ENCODE peak calls at places on chromosomes 4 and X, in ten cellular contexts. Q, L, Y, D, V, A, M, C, R and N are unnamed samples.

GRCh38 chrX:129980043-129980442 is 2.4 kb upstream of the BCORL1 start:
- DNase-seq in Q (peak), L (no peak), Y (no peak), D (no peak), V (no peak), A (peak), M (peak), C (peak), R (no peak), N (no peak)

GRCh38 chr4:76016383-76016782 is 6.9 kb downstream of the CXCL10 start:
- DNase-seq in Q (no peak), L (no peak), Y (no peak), D (no peak), V (no peak), A (no peak), M (no peak), C (no peak), R (peak), N (no peak)

GRCh38 chr4:152679414-152680281 is at the start of gene TMEM154:
- DNase-seq in Q (peak), L (no peak), Y (no peak), D (no peak), V (no peak), A (peak), M (peak), C (peak), R (no peak), N (peak)

GRCh38 chr4:5203309-5203708 is 152.0 kb downstream of the STK32B start:
- DNase-seq in Q (no peak), L (no peak), Y (no peak), D (no peak), V (no peak), A (no peak), M (no peak), C (no peak), R (no peak), N (no peak)

GRCh38 chr4:53576676-53577372 is 14.5 kb downstream of the LNX1 start:
- DNase-seq in Q (no peak), L (no peak), Y (no peak), D (no peak), V (no peak), A (no peak), M (no peak), C (no peak), R (no peak), N (peak)

GRCh38 chr4:38092701-38093100 is 132.5 kb downstream of the PTTG2 start:
- DNase-seq in Q (no peak), L (no peak), Y (no peak), D (no peak), V (no peak), A (no peak), M (no peak), C (no peak), R (no peak), N (no peak)

GRCh38 chrX:34058005-34058404 is 74.1 kb downstream of the FAM47A start:
- DNase-seq in Q (no peak), L (no peak), Y (no peak), D (no peak), V (no peak), A (no peak), M (no peak), C (peak), R (no peak), N (no peak)

GRCh38 chr4:73315091-73315490 is 56.5 kb upstream of the ANKRD17 start:
- DNase-seq in Q (peak), L (no peak), Y (no peak), D (no peak), V (no peak), A (no peak), M (no peak), C (no peak), R (no peak), N (no peak)

GRCh38 chr4:122762520-122762919 is 30.0 kb downstream of the BBS12 start:
- DNase-seq in Q (no peak), L (no peak), Y (no peak), D (peak), V (no peak), A (no peak), M (no peak), C (no peak), R (no peak), N (no peak)

GRCh38 chr4:81650871-81651270 is 179.2 kb upstream of the RASGEF1B start:
- DNase-seq in Q (no peak), L (no peak), Y (no peak), D (no peak), V (no peak), A (no peak), M (no peak), C (no peak), R (no peak), N (no peak)

GRCh38 chrX:12704706-12705105 is 86.5 kb upstream of the PRPS2 start:
- DNase-seq in Q (no peak), L (no peak), Y (no peak), D (no peak), V (no peak), A (no peak), M (no peak), C (no peak), R (no peak), N (no peak)

GRCh38 chrX:12702509-12703091 is 88.6 kb upstream of the PRPS2 start:
- DNase-seq in Q (peak), L (peak), Y (no peak), D (peak), V (peak), A (peak), M (peak), C (peak), R (no peak), N (peak)

GRCh38 chrX:12700745-12701144 is 90.5 kb upstream of the PRPS2 start:
- DNase-seq in Q (no peak), L (no peak), Y (no peak), D (no peak), V (no peak), A (no peak), M (no peak), C (no peak), R (no peak), N (no peak)

GRCh38 chrX:12701625-12702024 is 89.6 kb upstream of the PRPS2 start:
- DNase-seq in Q (peak), L (peak), Y (peak), D (peak), V (peak), A (peak), M (peak), C (peak), R (peak), N (peak)
- TF ChIP-seq MAX in Q (no peak), L (no peak), Y (no peak), D (no peak), V (no peak), A (no peak), M (no peak), C (no peak), R (no peak), N (no peak)

GRCh38 chr4:164467493-164467892 is 286.4 kb upstream of the SMIM31 start:
- DNase-seq in Q (no peak), L (no peak), Y (no peak), D (no peak), V (peak), A (no peak), M (no peak), C (no peak), R (no peak), N (no peak)
- TF ChIP-seq MAX in Q (no peak), L (no peak), Y (no peak), D (no peak), V (no peak), A (no peak), M (no peak), C (no peak), R (no peak), N (no peak)

GRCh38 chrX:42229533-42229932 is 306.2 kb upstream of the CASK start:
- DNase-seq in Q (no peak), L (no peak), Y (no peak), D (no peak), V (no peak), A (no peak), M (no peak), C (no peak), R (no peak), N (no peak)
- TF ChIP-seq MAX in Q (no peak), L (no peak), Y (no peak), D (no peak), V (no peak), A (no peak), M (no peak), C (no peak), R (no peak), N (no peak)

DNA sequence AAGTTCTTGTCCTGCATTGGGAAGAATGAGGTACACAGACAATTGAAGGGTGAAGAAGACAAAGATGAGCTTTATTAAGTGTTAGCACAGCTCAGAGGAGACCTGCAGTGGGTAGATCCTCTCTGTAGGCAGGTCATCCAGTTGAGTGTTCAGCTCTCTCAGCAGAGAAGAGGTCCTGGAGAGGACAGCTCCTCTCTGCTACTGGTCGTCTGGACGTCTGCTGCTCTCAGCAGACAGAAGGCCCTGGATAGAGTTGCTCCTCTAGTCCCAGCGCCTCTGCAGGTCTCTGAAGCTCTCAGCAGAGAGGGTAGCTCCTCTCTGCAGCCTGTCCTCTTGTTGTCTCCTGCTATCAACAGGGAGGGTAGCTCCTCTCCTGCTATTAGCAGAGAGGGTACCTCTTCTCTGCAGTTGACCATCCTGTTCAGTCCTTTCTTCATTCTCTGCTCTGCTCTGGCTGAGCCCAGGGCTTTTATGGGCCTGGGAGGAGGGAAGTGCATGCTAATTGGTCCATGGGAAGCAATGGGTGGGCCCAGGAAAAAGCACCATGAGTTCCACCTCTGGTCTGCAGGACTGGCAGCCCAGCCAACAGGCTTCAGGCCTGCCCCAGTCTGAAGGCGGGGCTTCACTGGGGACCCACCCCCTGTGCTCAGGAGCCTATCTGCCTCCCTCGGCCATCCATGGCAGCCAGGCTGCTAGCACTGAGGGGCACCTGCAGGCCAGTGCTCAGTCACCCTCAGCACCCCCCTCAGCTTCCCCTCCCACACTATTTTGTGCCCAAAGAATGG is 54.1 kb upstream of the IBSP start:
- DNase-seq in Q (no peak), L (no peak), Y (no peak), D (no peak), V (no peak), A (no peak), M (peak), C (no peak), R (no peak), N (no peak)
- TF ChIP-seq MAX in Q (no peak), L (no peak), Y (no peak), D (no peak), V (no peak), A (no peak), M (no peak), C (no peak), R (no peak), N (no peak)

GRCh38 chr4:31411606-31412005 is 691.4 kb downstream of the PCDH7 start:
- DNase-seq in Q (no peak), L (no peak), Y (no peak), D (peak), V (no peak), A (no peak), M (no peak), C (no peak), R (no peak), N (no peak)
- TF ChIP-seq MAX in Q (no peak), L (no peak), Y (no peak), D (no peak), V (no peak), A (no peak), M (no peak), C (no peak), R (no peak), N (no peak)

GRCh38 chrX:136950206-136950605 is 69.7 kb upstream of the RBMX start:
- DNase-seq in Q (no peak), L (no peak), Y (no peak), D (no peak), V (no peak), A (no peak), M (no peak), C (no peak), R (no peak), N (no peak)

GRCh38 chrX:136954930-136955329 is 74.4 kb upstream of the RBMX start:
- DNase-seq in Q (peak), L (peak), Y (no peak), D (peak), V (peak), A (peak), M (no peak), C (no peak), R (no peak), N (peak)

GRCh38 chrX:136953867-136954787 is 73.6 kb upstream of the RBMX start:
- DNase-seq in Q (peak), L (peak), Y (peak), D (peak), V (peak), A (peak), M (peak), C (peak), R (peak), N (peak)
- TF ChIP-seq MAX in Q (no peak), L (no peak), Y (no peak), D (no peak), V (no peak), A (no peak), M (no peak), C (no peak), R (no peak), N (no peak)